ENCODE peak calls at places on chromosomes 13 and 19, in eight cellular contexts. One of them, this sample, is unnamed. For H3K36me3, the result is how much of the 10 kb centered on the place peaks cover.

GRCh38 chr13:95643009-95643408 is 1.5 kb downstream of the DZIP1 start:
- DNase-seq in uterus: no peak
- DNase-seq in heart left ventricle: no peak
- DNase-seq in Peyer's patch: no peak
- DNase-seq in IMR-90: no peak
- DNase-seq in stomach: no peak
- DNase-seq in sigmoid colon: no peak
- DNase-seq in HepG2: no peak
- DNase-seq in this sample: no peak

GRCh38 chr13:45544520-45544919 is 71.0 kb downstream of the ERICH6B start:
- DNase-seq in uterus: no peak
- DNase-seq in heart left ventricle: no peak
- DNase-seq in Peyer's patch: no peak
- DNase-seq in IMR-90: no peak
- DNase-seq in stomach: no peak
- DNase-seq in sigmoid colon: no peak
- DNase-seq in HepG2: no peak
- DNase-seq in this sample: no peak

GRCh38 chr19:35932291-35932936 is 3.8 kb upstream of the LRFN3 start:
- DNase-seq in uterus: no peak
- DNase-seq in heart left ventricle: no peak
- DNase-seq in Peyer's patch: no peak
- DNase-seq in IMR-90: no peak
- DNase-seq in stomach: no peak
- DNase-seq in sigmoid colon: no peak
- DNase-seq in HepG2: no peak
- DNase-seq in this sample: no peak

GRCh38 chr13:97567510-97568243 is 133.7 kb downstream of the RAP2A start:
- DNase-seq in uterus: no peak
- DNase-seq in heart left ventricle: no peak
- DNase-seq in Peyer's patch: peak
- DNase-seq in IMR-90: peak
- DNase-seq in stomach: peak
- DNase-seq in sigmoid colon: no peak
- DNase-seq in HepG2: peak
- DNase-seq in this sample: no peak

GRCh38 chr13:31908696-31909386 is 122.7 kb upstream of the FRY start:
- DNase-seq in uterus: no peak
- DNase-seq in heart left ventricle: no peak
- DNase-seq in Peyer's patch: no peak
- DNase-seq in IMR-90: no peak
- DNase-seq in stomach: no peak
- DNase-seq in sigmoid colon: no peak
- DNase-seq in HepG2: no peak
- DNase-seq in this sample: no peak

GRCh38 chr13:35990196-35990595 is 141.0 kb downstream of the DCLK1 start:
- DNase-seq in uterus: no peak
- DNase-seq in heart left ventricle: no peak
- DNase-seq in Peyer's patch: no peak
- DNase-seq in IMR-90: no peak
- DNase-seq in stomach: no peak
- DNase-seq in sigmoid colon: no peak
- DNase-seq in HepG2: no peak
- DNase-seq in this sample: peak

GRCh38 chr19:30341646-30342201 is 30.5 kb upstream of the ZNF536 start:
- DNase-seq in uterus: no peak
- DNase-seq in heart left ventricle: no peak
- DNase-seq in Peyer's patch: no peak
- DNase-seq in IMR-90: no peak
- DNase-seq in stomach: no peak
- DNase-seq in sigmoid colon: no peak
- DNase-seq in HepG2: no peak
- DNase-seq in this sample: no peak

GRCh38 chr13:100883453-100883852 is 208.9 kb upstream of the TMTC4 start:
- DNase-seq in uterus: no peak
- DNase-seq in heart left ventricle: no peak
- DNase-seq in Peyer's patch: no peak
- DNase-seq in IMR-90: no peak
- DNase-seq in stomach: no peak
- DNase-seq in sigmoid colon: no peak
- DNase-seq in HepG2: peak
- DNase-seq in this sample: no peak

GRCh38 chr19:49907745-49908446 is 11.2 kb upstream of the IL4I1 start:
- DNase-seq in uterus: no peak
- DNase-seq in heart left ventricle: no peak
- DNase-seq in Peyer's patch: no peak
- DNase-seq in IMR-90: no peak
- DNase-seq in stomach: no peak
- DNase-seq in sigmoid colon: no peak
- DNase-seq in HepG2: no peak
- DNase-seq in this sample: no peak

GRCh38 chr13:94056362-94056990 is 423.0 kb downstream of the DCT start:
- DNase-seq in uterus: no peak
- DNase-seq in heart left ventricle: no peak
- DNase-seq in Peyer's patch: no peak
- DNase-seq in IMR-90: peak
- DNase-seq in stomach: no peak
- DNase-seq in sigmoid colon: no peak
- DNase-seq in HepG2: no peak
- DNase-seq in this sample: no peak

GRCh38 chr13:91647361-91647970 is 249.0 kb downstream of the GPC5 start:
- DNase-seq in uterus: no peak
- DNase-seq in heart left ventricle: peak
- DNase-seq in Peyer's patch: no peak
- DNase-seq in IMR-90: peak
- DNase-seq in stomach: no peak
- DNase-seq in sigmoid colon: no peak
- DNase-seq in HepG2: peak
- DNase-seq in this sample: peak

GRCh38 chr19:28313633-28314032 is 899.3 kb downstream of the UQCRFS1 start:
- DNase-seq in uterus: no peak
- DNase-seq in heart left ventricle: peak
- DNase-seq in Peyer's patch: no peak
- DNase-seq in IMR-90: peak
- DNase-seq in stomach: no peak
- DNase-seq in sigmoid colon: no peak
- DNase-seq in HepG2: no peak
- DNase-seq in this sample: no peak

GRCh38 chr19:14432817-14433453 is at the start of gene PKN1:
- DNase-seq in uterus: peak
- DNase-seq in heart left ventricle: peak
- DNase-seq in Peyer's patch: peak
- DNase-seq in IMR-90: no peak
- DNase-seq in stomach: peak
- DNase-seq in sigmoid colon: no peak
- DNase-seq in HepG2: no peak
- DNase-seq in this sample: peak
- TF ChIP-seq POLR2A in uterus: no peak
- TF ChIP-seq POLR2A in heart left ventricle: no peak
- TF ChIP-seq POLR2A in Peyer's patch: no peak
- TF ChIP-seq POLR2A in IMR-90: no peak
- TF ChIP-seq POLR2A in stomach: no peak
- TF ChIP-seq POLR2A in sigmoid colon: no peak
- TF ChIP-seq POLR2A in HepG2: no peak
- TF ChIP-seq POLR2A in this sample: no peak

GRCh38 chr13:27952931-27953670 is 16.0 kb downstream of the CDX2 start:
- DNase-seq in uterus: no peak
- DNase-seq in heart left ventricle: no peak
- DNase-seq in Peyer's patch: peak
- DNase-seq in IMR-90: no peak
- DNase-seq in stomach: peak
- DNase-seq in sigmoid colon: no peak
- DNase-seq in HepG2: peak
- DNase-seq in this sample: peak

GRCh38 chr13:27955192-27955591 is 13.9 kb downstream of the CDX2 start:
- DNase-seq in uterus: no peak
- DNase-seq in heart left ventricle: no peak
- DNase-seq in Peyer's patch: no peak
- DNase-seq in IMR-90: no peak
- DNase-seq in stomach: no peak
- DNase-seq in sigmoid colon: no peak
- DNase-seq in HepG2: no peak
- DNase-seq in this sample: no peak

GRCh38 chr13:27956576-27957300 is 12.4 kb downstream of the CDX2 start:
- DNase-seq in uterus: no peak
- DNase-seq in heart left ventricle: no peak
- DNase-seq in Peyer's patch: no peak
- DNase-seq in IMR-90: no peak
- DNase-seq in stomach: no peak
- DNase-seq in sigmoid colon: no peak
- DNase-seq in HepG2: no peak
- DNase-seq in this sample: no peak

GRCh38 chr13:27953671-27954405 is 15.3 kb downstream of the CDX2 start:
- DNase-seq in uterus: peak
- DNase-seq in heart left ventricle: peak
- DNase-seq in Peyer's patch: peak
- DNase-seq in IMR-90: peak
- DNase-seq in stomach: peak
- DNase-seq in sigmoid colon: peak
- DNase-seq in HepG2: peak
- DNase-seq in this sample: peak

DNA sequence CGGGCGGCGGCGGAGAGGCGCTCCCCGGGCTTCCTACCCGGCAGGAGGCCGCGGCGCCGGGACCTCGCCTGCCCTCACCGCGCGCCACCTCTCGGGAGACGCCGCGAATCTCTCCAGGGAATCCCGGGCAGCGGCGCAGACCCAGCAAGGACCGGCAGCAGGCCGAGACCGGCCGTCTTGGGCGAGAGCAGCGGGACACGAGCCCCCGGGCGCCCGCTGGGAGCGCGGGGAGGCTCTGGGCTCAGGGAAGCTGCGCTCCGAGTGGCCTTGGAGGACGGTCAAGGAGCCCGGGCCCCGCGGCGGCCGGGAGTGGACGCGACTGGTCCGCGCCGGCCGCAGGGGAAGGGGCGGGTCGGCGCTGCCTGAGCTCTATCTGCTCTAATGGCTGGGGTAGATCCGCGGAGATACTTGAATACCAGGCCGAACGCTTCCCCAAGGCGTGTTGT is 14.7 kb downstream of the CDX2 start:
- DNase-seq in uterus: no peak
- DNase-seq in heart left ventricle: no peak
- DNase-seq in Peyer's patch: peak
- DNase-seq in IMR-90: no peak
- DNase-seq in stomach: peak
- DNase-seq in sigmoid colon: no peak
- DNase-seq in HepG2: no peak
- DNase-seq in this sample: peak
- TF ChIP-seq CTCF in uterus: no peak
- TF ChIP-seq CTCF in heart left ventricle: no peak
- TF ChIP-seq CTCF in Peyer's patch: no peak
- TF ChIP-seq CTCF in IMR-90: no peak
- TF ChIP-seq CTCF in stomach: no peak
- TF ChIP-seq CTCF in sigmoid colon: no peak
- TF ChIP-seq CTCF in HepG2: no peak
- TF ChIP-seq CTCF in this sample: no peak

GRCh38 chr19:10134040-10134439 is 14.3 kb upstream of the EIF3G start:
- DNase-seq in uterus: no peak
- DNase-seq in heart left ventricle: no peak
- DNase-seq in Peyer's patch: no peak
- DNase-seq in IMR-90: no peak
- DNase-seq in stomach: no peak
- DNase-seq in sigmoid colon: no peak
- DNase-seq in HepG2: no peak
- DNase-seq in this sample: no peak

GRCh38 chr19:10138879-10139795 is 19.4 kb upstream of the EIF3G start:
- DNase-seq in uterus: no peak
- DNase-seq in heart left ventricle: no peak
- DNase-seq in Peyer's patch: no peak
- DNase-seq in IMR-90: no peak
- DNase-seq in stomach: no peak
- DNase-seq in sigmoid colon: no peak
- DNase-seq in HepG2: no peak
- DNase-seq in this sample: no peak

GRCh38 chr19:10137751-10138682 is 18.3 kb upstream of the EIF3G start:
- DNase-seq in uterus: no peak
- DNase-seq in heart left ventricle: no peak
- DNase-seq in Peyer's patch: no peak
- DNase-seq in IMR-90: no peak
- DNase-seq in stomach: no peak
- DNase-seq in sigmoid colon: no peak
- DNase-seq in HepG2: no peak
- DNase-seq in this sample: no peak

GRCh38 chr19:10135551-10136334 is 16.0 kb upstream of the EIF3G start:
- DNase-seq in uterus: no peak
- DNase-seq in heart left ventricle: no peak
- DNase-seq in Peyer's patch: no peak
- DNase-seq in IMR-90: no peak
- DNase-seq in stomach: no peak
- DNase-seq in sigmoid colon: no peak
- DNase-seq in HepG2: no peak
- DNase-seq in this sample: no peak

DNA sequence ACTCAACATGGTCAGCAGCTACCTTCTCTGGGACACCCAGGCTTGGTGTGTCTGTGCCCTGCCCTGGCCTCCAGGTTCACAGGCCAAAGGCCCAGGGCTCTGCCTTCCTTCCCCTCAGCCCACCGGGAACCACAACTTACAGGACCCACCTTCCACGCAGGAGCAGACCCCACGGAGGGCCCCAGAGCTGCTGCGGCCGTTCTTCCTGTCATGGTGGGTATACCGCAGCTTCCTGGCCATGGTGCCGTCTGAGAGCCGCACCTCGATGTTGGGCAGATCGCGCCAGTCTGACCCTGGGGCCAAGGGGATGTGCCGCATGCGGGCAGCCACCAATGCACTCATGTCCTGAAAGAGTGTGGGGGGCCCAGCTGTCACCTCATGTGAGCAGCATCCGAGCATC is 17.2 kb upstream of the EIF3G start:
- DNase-seq in uterus: no peak
- DNase-seq in heart left ventricle: no peak
- DNase-seq in Peyer's patch: no peak
- DNase-seq in IMR-90: no peak
- DNase-seq in stomach: no peak
- DNase-seq in sigmoid colon: no peak
- DNase-seq in HepG2: no peak
- DNase-seq in this sample: no peak
- H3K36me3 ChIP-seq in uterus: under half
- H3K36me3 ChIP-seq in heart left ventricle: half or more
- H3K36me3 ChIP-seq in Peyer's patch: under half
- H3K36me3 ChIP-seq in IMR-90: half or more
- H3K36me3 ChIP-seq in stomach: half or more
- H3K36me3 ChIP-seq in sigmoid colon: half or more
- H3K36me3 ChIP-seq in HepG2: half or more
- H3K36me3 ChIP-seq in this sample: under half

DNA sequence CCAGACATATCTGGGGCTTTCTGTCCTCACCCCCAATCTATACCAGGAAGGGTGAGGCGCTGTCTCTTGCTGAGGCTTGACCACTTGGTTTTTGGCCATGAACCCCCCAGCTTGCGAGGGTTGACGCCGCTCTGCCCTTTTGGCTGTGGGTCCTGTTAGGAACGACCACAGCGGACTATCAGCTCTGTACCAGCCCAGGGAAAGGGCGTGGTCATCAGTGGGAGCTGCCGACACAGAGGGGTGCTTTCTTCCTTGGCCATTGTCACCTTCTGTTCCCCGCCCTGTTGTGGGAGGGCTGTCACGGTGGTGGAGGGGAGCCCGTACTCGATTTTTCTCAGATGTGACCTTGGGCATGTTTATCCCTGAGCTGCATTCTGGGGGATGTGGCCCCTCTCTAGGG is 5.7 kb downstream of the DCAF15 start:
- DNase-seq in uterus: no peak
- DNase-seq in heart left ventricle: no peak
- DNase-seq in Peyer's patch: no peak
- DNase-seq in IMR-90: no peak
- DNase-seq in stomach: no peak
- DNase-seq in sigmoid colon: no peak
- DNase-seq in HepG2: no peak
- DNase-seq in this sample: peak
- TF ChIP-seq POLR2A in uterus: no peak
- TF ChIP-seq POLR2A in heart left ventricle: no peak
- TF ChIP-seq POLR2A in Peyer's patch: no peak
- TF ChIP-seq POLR2A in IMR-90: no peak
- TF ChIP-seq POLR2A in stomach: no peak
- TF ChIP-seq POLR2A in sigmoid colon: no peak
- TF ChIP-seq POLR2A in HepG2: no peak
- TF ChIP-seq POLR2A in this sample: no peak

This sample was measured in testis.